ENCODE peak calls at places on chromosomes 3 and 15, in six cellular contexts. A is astrocyte, K is heart left ventricle, R is adrenal gland, N is pancreas, V is esophagus squamous epithelium. C is an unnamed sample.

GRCh38 chr15:80906159-80906775 is 83.4 kb downstream of the MESD start:
- DNase-seq in V (no peak), K (no peak), A (peak; percentile 41), R (peak; percentile 27), N (peak; percentile 26), C (peak; percentile 70)

GRCh38 chr3:121436074-121436473 is 109.7 kb downstream of the POLQ start:
- DNase-seq in V (no peak), N (no peak), K (no peak), R (no peak), A (no peak), C (no peak)

GRCh38 chr3:122975163-122975923 is 52.2 kb downstream of the SEMA5B start:
- DNase-seq in R (no peak), K (no peak), V (no peak), A (peak; percentile 81), N (peak; percentile 35), C (peak; percentile 61)

GRCh38 chr3:122941233-122942206 is 86.0 kb downstream of the SEMA5B start:
- DNase-seq in N (no peak), R (no peak), A (no peak), V (no peak), K (no peak), C (no peak)

GRCh38 chr3:136195258-136196063 is 674 bp downstream of the MSL2 start:
- DNase-seq in N (peak; percentile 78), V (peak; percentile 59), R (peak; percentile 83), A (peak; percentile 46), K (peak; percentile 87), C (no peak)

GRCh38 chr3:67790043-67790442 is 135.6 kb upstream of the SUCLG2 start:
- DNase-seq in A (peak; percentile 7), R (peak; percentile 40), V (no peak), N (peak; percentile 22), K (no peak), C (no peak)

GRCh38 chr3:157429703-157430102 is 6.9 kb upstream of the PTX3 start:
- DNase-seq in K (no peak), R (no peak), N (no peak), A (no peak), V (no peak), C (no peak)

GRCh38 chr3:128100126-128100525 is 23.5 kb downstream of the RUVBL1 start:
- DNase-seq in K (no peak), R (no peak), A (no peak), V (no peak), N (no peak), C (no peak)

GRCh38 chr3:190041333-190042041 is 79.2 kb downstream of the P3H2 start:
- DNase-seq in A (no peak), N (no peak), V (no peak), K (no peak), R (no peak), C (peak; percentile 29)

GRCh38 chr3:377158-377561 is 180.6 kb downstream of the CHL1 start:
- DNase-seq in V (no peak), K (no peak), R (no peak), N (no peak), A (peak; percentile 41), C (no peak)

GRCh38 chr3:8110966-8111798 is 390.4 kb upstream of the LMCD1 start:
- DNase-seq in R (peak; percentile 71), V (peak; percentile 0), A (peak; percentile 62), N (peak; percentile 17), K (peak; percentile 47), C (peak; percentile 10)

GRCh38 chr3:151305081-151305777 is 11.4 kb downstream of the GPR87 start:
- DNase-seq in A (peak; percentile 99), K (no peak), N (peak; percentile 22), R (no peak), V (no peak), C (peak; percentile 97)

GRCh38 chr15:94582368-94582767 is 351.0 kb downstream of the MCTP2 start:
- DNase-seq in V (no peak), R (no peak), A (no peak), N (no peak), K (peak; percentile 33), C (no peak)

GRCh38 chr3:175187586-175187985 is 328.5 kb downstream of the NAALADL2 start:
- DNase-seq in R (no peak), A (peak; percentile 75), N (no peak), V (no peak), K (no peak), C (no peak)

GRCh38 chr3:48247401-48247807 is 6.5 kb downstream of the ZNF589 start:
- DNase-seq in N (no peak), K (no peak), V (no peak), A (peak; percentile 27), R (no peak), C (no peak)

GRCh38 chr15:63610209-63610841 is 13.1 kb downstream of the FBXL22 start:
- DNase-seq in R (peak; percentile 75), A (peak; percentile 69), N (peak; percentile 45), V (no peak), K (peak; percentile 38), C (peak; percentile 64)

GRCh38 chr3:31392568-31392967 is 140.2 kb upstream of the STT3B start:
- DNase-seq in K (no peak), A (no peak), N (no peak), V (no peak), R (no peak), C (no peak)

GRCh38 chr3:45546636-45547201 is 47.8 kb upstream of the LIMD1 start:
- DNase-seq in A (no peak), K (no peak), R (no peak), V (no peak), N (peak; percentile 14), C (no peak)

GRCh38 chr3:167225821-167226220 is 154.3 kb downstream of the ZBBX start:
- DNase-seq in N (no peak), A (no peak), V (no peak), K (no peak), R (no peak), C (no peak)

GRCh38 chr3:178406206-178406605 is 130.0 kb upstream of the KCNMB2 start:
- DNase-seq in A (peak; percentile 77), K (no peak), R (no peak), N (no peak), V (no peak), C (no peak)

GRCh38 chr15:39493393-39494067 is 87.3 kb upstream of the THBS1 start:
- DNase-seq in N (no peak), K (no peak), A (no peak), R (no peak), V (no peak), C (no peak)

GRCh38 chr3:111465081-111465670 is 76.8 kb upstream of the CD96 start:
- DNase-seq in K (no peak), V (no peak), N (no peak), A (no peak), R (no peak), C (no peak)

GRCh38 chr3:130760922-130761321 is 14.3 kb upstream of the PIK3R4 start:
- DNase-seq in K (no peak), V (no peak), R (no peak), N (no peak), A (no peak), C (no peak)

GRCh38 chr3:51519848-51520247 is 18.7 kb upstream of the RAD54L2 start:
- DNase-seq in A (no peak), R (no peak), V (no peak), K (no peak), N (no peak), C (no peak)

GRCh38 chr3:150376001-150376848 is 31.9 kb upstream of the TSC22D2 start:
- DNase-seq in K (no peak), N (no peak), R (no peak), V (no peak), A (no peak), C (no peak)

GRCh38 chr3:167203062-167203461 is 177.0 kb downstream of the ZBBX start:
- DNase-seq in R (no peak), V (no peak), A (no peak), N (no peak), K (no peak), C (no peak)

GRCh38 chr3:61666615-61667320 is 105.4 kb downstream of the PTPRG start:
- DNase-seq in K (no peak), V (no peak), R (no peak), A (no peak), N (no peak), C (no peak)

GRCh38 chr3:127822836-127823589 is 698 bp upstream of the MGLL start:
- DNase-seq in V (no peak), N (no peak), K (peak; percentile 73), A (no peak), R (peak; percentile 64), C (no peak)

GRCh38 chr15:94255540-94255939 is 24.2 kb downstream of the MCTP2 start:
- DNase-seq in R (no peak), K (no peak), A (no peak), V (no peak), N (no peak), C (no peak)

GRCh38 chr3:134381836-134382442 is 7.7 kb upstream of the AMOTL2 start:
- DNase-seq in R (no peak), A (no peak), N (peak; percentile 81), K (no peak), V (no peak), C (peak; percentile 41)

GRCh38 chr3:114839476-114839875 is 307.6 kb downstream of the ZBTB20 start:
- DNase-seq in V (no peak), N (no peak), K (no peak), R (no peak), A (peak; percentile 16), C (peak; percentile 10)

GRCh38 chr15:93454788-93455187 is 365.8 kb upstream of the RGMA start:
- DNase-seq in R (no peak), A (no peak), V (no peak), K (no peak), N (no peak), C (no peak)

GRCh38 chr15:66834863-66835557 is 133.0 kb downstream of the SMAD6 start:
- DNase-seq in A (peak; percentile 10), K (no peak), N (no peak), V (no peak), R (no peak), C (peak; percentile 35)

GRCh38 chr3:72465853-72466252 is 382.4 kb downstream of the SHQ1 start:
- DNase-seq in V (no peak), A (no peak), N (no peak), K (no peak), R (no peak), C (no peak)
- H3K27me3 ChIP-seq in V (no peaks in the 10 kb centered on the region), A (peaks cover 42% of the 10 kb centered on the region), N (no peaks in the 10 kb centered on the region), K (no peaks in the 10 kb centered on the region), R (no peaks in the 10 kb centered on the region), C (peaks cover 2% of the 10 kb centered on the region)

DNA sequence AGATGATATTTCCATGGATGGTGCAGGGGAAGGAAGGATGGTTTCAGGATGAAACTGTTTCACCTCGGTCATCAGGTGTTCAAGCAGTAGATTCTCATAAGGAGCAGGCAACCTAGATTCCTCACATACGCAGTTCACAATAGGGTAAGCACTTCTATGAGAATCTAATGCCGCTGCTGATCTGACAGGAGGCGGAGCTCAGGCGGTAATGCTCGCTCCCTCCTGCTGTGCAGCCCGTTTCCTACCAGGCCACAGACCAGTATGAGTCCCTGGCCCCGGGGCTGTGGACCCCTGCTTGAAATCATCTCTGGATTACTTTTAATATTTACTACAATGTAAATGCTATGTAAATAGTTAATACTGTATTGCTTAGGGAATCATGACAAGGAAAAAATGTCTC is 241.8 kb downstream of the ROBO2 start:
- DNase-seq in N (no peak), V (no peak), K (no peak), R (no peak), A (no peak), C (no peak)
- H3K4me3 ChIP-seq in N (no peak overlapping the region), V (no peak overlapping the region), K (no peak overlapping the region), R (no peak overlapping the region), A (no peak overlapping the region), C (no peak overlapping the region)

GRCh38 chr3:28089527-28089897 is 151.9 kb upstream of the CMC1 start:
- DNase-seq in A (no peak), K (no peak), V (no peak), N (no peak), R (no peak), C (no peak)
- TF ChIP-seq CTCF in A (no peak), K (no peak), V (no peak), N (no peak), R (no peak), C (no peak)

GRCh38 chr15:89417206-89417725 is 79.1 kb downstream of the RHCG start:
- DNase-seq in A (no peak), N (no peak), V (no peak), R (no peak), K (no peak), C (no peak)
- H3K27me3 ChIP-seq in A (peaks cover 48% of the 10 kb centered on the region), N (no peaks in the 10 kb centered on the region), V (peaks cover 7% of the 10 kb centered on the region), R (peaks cover 69% of the 10 kb centered on the region), K (peaks cover 97% of the 10 kb centered on the region), C (peaks cover 68% of the 10 kb centered on the region)